ENCODE peak calls at places on chromosomes 16 and 17, in five cellular contexts. Q is MM.1S, C is HFFc6, R is prostate gland, B is AG09319. X is an unnamed sample.

GRCh38 chr16:59067207-59067606 is 333.1 kb upstream of the GOT2 start:
- DNase-seq in Q (no peak), B (no peak), C (no peak), R (no peak), X (no peak)

GRCh38 chr17:32783602-32784001 is 93.3 kb downstream of the MYO1D start:
- DNase-seq in B (peak), Q (peak), R (peak), C (peak), X (peak)

GRCh38 chr17:48555616-48556533 is 11.0 kb upstream of the HOXB2 start:
- DNase-seq in Q (no peak), C (no peak), B (no peak), R (peak), X (no peak)

GRCh38 chr16:2910441-2910840 is 1.3 kb upstream of the FLYWCH1 start:
- DNase-seq in C (no peak), B (no peak), R (no peak), Q (no peak), X (no peak)

GRCh38 chr16:69565611-69566436 is at the start of gene NFAT5:
- DNase-seq in B (peak), Q (peak), C (peak), R (peak), X (peak)

GRCh38 chr17:38982858-38983746 is 15.9 kb upstream of the FBXO47 start:
- DNase-seq in B (peak), Q (peak), C (peak), R (peak), X (peak)

GRCh38 chr16:85395207-85395912 is 217.8 kb upstream of the GSE1 start:
- DNase-seq in B (peak), Q (no peak), C (peak), R (peak), X (peak)

GRCh38 chr16:5416013-5416412 is 318.4 kb upstream of the EEF2KMT start:
- DNase-seq in Q (no peak), R (no peak), C (no peak), B (no peak), X (no peak)

GRCh38 chr16:4415538-4416199 is 727 bp downstream of the CORO7 start:
- DNase-seq in Q (peak), B (no peak), R (peak), C (no peak), X (no peak)

GRCh38 chr16:78045865-78046581 is 23.7 kb downstream of the CLEC3A start:
- DNase-seq in Q (no peak), B (no peak), R (peak), C (no peak), X (peak)

DNA sequence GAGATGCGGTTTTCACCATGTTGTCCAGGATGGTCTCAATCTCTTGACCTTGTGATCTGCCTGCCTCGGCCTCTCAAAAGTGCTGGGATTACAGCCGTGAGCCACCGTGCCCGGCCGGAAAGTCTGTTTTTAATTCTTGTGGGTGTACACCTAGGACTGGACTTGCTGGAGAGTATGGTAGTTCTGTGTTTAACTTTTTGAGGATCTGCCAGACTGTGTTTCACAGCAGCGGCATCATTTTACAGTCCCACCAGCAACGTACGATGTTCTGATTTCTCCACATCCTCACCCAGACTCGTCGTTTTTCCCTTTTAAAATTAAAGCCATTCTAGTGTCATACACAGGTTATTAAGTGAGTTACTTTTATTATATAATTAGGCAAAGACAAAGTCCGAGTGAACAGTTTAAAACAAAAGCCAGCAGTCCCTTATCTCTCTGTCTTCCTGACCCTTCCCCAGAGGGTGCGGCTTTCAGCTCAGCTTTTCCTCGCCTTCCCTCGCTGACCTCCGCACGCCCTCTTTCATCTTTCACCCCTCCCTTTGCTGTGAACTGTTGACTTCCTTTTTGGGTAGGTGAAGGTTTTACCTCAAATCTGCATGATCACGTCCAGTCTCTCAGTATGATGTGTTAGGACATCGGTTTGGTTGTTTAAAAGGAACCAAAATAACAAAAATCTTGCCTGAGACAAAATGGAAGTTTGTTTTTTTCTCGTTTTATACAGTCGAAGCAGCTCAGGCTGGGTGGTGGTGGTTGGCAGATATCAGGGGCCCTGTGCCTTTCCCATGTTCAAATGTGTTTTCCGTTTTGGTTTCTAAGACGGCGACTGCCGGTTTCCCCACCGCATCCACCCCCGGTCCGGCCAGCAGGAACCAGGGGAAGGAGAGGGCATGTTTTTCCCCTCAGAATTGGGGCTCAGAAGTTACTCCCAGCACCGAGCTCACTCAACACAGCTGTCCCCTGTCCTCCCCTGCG is 18.0 kb downstream of the FAM234A start:
- DNase-seq in Q (no peak), B (no peak), R (no peak), C (no peak), X (peak)
- TF ChIP-seq CTCF in Q (no peak), B (no peak), R (no peak), C (no peak), X (no peak)

DNA sequence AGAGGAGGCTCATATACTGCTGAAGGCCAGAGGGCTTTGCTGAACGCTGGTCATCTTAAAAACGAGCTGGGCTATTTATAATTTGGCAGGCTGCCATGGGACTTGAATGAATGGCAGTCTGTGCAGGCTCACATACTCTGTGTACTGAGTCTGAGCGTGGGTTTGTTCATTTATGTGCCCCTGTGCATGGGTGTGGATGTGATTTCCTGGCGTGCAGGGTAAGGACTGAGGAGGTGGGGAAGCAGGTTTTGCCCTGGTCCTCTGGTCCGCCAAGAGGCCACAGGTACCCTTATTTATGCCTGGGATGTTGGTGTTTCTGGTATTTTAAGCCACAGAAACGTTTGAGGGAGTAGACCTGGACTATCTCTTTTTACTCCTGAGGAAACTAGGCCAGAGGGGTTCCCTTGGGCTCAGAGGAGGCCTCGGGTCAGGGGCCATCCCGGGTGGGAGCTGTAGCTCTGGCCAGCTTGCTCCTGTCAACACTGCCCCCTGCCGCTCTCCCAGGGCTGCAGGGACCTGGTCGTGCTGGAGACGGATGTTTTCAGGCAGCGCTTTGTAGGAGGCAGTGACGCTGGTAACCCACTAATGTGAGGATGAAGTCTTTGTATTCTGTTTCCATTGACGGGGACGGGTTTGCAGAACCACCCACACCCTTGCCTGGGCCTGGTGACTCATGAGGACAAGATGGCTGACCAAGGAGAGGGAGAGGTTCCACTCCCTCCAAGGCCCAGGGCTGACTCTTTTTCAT is 184.4 kb downstream of the MSI2 start:
- DNase-seq in R (peak), Q (no peak), C (peak), B (no peak), X (peak)
- TF ChIP-seq CTCF in R (no peak), Q (no peak), C (no peak), B (no peak), X (peak)

GRCh38 chr17:67372751-67373150 is 4.3 kb upstream of the PITPNC1 start:
- DNase-seq in Q (no peak), R (no peak), C (no peak), B (no peak), X (no peak)

GRCh38 chr17:67375054-67375427 is 2.0 kb upstream of the PITPNC1 start:
- DNase-seq in Q (no peak), R (no peak), B (no peak), C (no peak), X (no peak)

GRCh38 chr17:67376509-67376891 is 581 bp upstream of the PITPNC1 start:
- DNase-seq in R (peak), B (no peak), Q (peak), C (peak), X (peak)

GRCh38 chr17:67375761-67376160 is 1.3 kb upstream of the PITPNC1 start:
- DNase-seq in Q (no peak), C (no peak), B (no peak), R (no peak), X (no peak)

DNA sequence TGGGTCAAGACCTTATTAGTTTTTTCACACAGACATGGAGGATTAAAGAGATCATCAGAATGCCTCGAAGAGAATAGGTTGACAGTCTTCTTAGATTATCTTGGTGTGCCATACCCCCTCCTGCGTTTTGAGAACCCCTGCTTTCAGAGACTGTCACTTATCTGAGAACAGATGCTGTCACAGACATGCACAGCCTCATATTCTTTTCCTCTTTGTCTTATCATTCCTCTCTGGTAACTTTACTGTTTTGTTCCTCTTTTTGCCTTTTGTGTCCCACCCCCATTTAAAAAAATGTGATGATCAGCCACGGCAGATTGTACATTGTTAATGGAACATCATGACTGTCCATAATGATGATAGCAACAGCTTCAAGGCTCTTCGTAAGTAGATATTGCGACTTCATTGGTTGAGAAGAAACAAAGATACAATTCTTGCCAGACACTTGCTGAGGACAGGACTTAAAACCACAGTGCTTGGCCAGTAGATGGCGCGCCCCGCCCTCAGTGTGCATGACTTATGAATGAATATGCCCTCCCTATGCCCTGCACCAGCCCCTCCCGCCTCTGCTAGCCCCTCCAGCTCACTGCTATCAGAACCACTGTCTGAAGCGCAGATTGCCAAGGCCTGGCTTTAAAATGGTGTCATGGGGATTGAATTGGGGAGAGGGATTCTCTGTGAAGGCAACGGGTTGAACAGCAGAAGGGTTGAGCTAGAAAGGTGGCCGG is 2.6 kb upstream of the PITPNC1 start:
- DNase-seq in B (peak), C (peak), Q (peak), R (peak), X (peak)
- TF ChIP-seq CTCF in B (peak), C (peak), Q (peak), R (peak), X (peak)

GRCh38 chr17:19290047-19290705 is 53.0 kb downstream of the EPN2 start:
- DNase-seq in C (no peak), R (no peak), B (no peak), Q (no peak), X (no peak)

GRCh38 chr17:19292377-19292711 is 55.2 kb downstream of the EPN2 start:
- DNase-seq in B (no peak), C (no peak), Q (no peak), R (no peak), X (no peak)

GRCh38 chr17:19288453-19288852 is 51.3 kb downstream of the EPN2 start:
- DNase-seq in C (no peak), B (no peak), Q (no peak), R (no peak), X (no peak)

GRCh38 chr17:19294443-19294842 is 57.3 kb downstream of the EPN2 start:
- DNase-seq in R (no peak), C (no peak), B (no peak), Q (no peak), X (no peak)

DNA sequence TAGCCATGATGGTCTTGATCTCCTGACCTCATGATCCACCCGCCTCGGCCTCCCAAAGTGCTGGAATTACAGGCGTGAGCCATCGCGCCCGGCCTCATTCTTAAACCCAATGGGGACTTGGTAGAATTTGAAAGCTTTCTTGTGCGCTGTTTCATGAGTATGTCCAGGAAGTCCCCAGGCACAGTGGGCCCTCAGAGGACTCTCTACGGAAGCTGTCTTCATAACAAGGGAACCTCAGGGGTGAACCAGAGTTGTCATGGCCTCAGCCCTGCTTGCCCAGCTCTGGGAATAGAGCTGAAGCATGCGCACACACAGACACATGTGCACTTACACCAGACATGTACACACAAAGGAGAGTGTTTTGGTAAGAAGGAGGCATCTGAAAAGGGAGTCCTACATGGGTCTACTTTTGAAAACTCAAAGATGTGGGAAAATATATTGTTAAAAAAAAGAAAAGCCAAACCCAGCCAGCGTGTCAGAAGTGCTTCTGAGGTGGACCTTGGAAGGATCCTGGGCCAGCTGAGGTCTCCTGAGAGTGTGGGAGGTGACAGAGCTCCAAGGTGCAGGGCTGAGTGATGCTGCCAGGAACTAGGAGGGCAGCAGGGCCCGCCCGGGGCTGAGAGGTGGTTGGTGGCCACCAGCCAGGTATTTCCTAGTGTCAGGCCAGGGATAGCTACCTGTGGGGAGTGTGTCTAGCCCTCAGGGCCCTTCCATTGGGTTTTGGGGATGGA is 54.6 kb downstream of the EPN2 start:
- DNase-seq in B (no peak), R (no peak), Q (no peak), C (no peak), X (no peak)
- TF ChIP-seq CTCF in B (no peak), R (no peak), Q (no peak), C (no peak), X (no peak)

GRCh38 chr17:35811759-35812158 is 2.5 kb downstream of the TAF15 start:
- DNase-seq in R (no peak), Q (no peak), B (no peak), C (no peak), X (no peak)

GRCh38 chr17:35807371-35808144 is 1.7 kb upstream of the TAF15 start:
- DNase-seq in B (no peak), Q (no peak), R (no peak), C (peak), X (no peak)

GRCh38 chr17:35808240-35808961 is 883 bp upstream of the TAF15 start:
- DNase-seq in Q (no peak), R (no peak), C (no peak), B (no peak), X (no peak)

GRCh38 chr17:35809855-35810461 is 674 bp downstream of the TAF15 start:
- DNase-seq in Q (peak), C (no peak), R (no peak), B (no peak), X (no peak)

DNA sequence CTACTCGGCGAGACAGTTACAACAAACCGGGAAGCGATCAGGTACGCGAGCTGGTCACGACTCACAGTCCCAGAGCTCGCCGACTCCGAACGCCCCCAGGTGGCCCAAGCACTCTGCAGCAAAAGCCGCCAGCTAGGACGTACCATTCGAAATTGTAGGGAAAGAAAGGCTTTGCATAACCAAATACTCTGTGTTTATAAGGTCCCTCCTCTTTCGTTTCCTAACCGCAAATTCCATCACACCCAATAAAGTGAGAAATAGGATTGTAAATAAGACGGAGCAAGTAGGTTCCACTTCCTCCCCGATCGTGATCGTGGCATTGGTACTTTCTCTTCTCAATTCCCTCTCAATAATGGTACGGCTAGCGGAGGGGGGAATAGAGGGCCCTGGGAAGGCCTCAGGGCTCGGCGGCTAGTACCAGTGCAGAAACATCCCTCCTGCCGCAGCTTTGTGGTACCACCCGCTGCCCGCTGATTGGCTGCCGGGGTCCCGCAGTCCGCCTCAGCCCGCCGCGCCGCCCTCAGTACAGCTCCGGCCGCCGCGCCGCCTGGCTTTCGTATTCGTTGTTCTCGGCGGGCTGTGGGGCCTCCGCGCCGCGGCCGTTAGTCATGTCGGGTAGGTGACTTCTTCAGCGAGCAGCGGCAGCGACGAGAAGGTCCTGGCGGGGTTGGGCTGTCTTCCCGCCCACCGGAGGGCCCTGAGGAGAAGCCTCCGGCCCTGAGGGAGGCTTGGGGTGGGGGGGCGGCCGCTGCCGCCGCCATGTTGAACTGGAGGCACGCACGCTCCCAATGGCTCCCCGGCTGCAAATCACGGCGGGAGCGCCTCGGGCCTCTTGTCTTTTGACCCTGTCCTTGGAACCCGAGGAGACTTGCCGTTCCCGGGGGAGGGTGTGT is at the start of gene TAF15:
- DNase-seq in R (peak), Q (peak), C (peak), B (peak), X (peak)
- TF ChIP-seq CTCF in R (peak), Q (peak), C (peak), B (peak), X (peak)